ENCODE peak calls at places on chromosomes 16 and 17, in eight cellular contexts. One of them, this sample, is unnamed.

GRCh38 chr17:75153854-75154194 is 488 bp downstream of the JPT1 start:
- DNase-seq in frontal cortex: no peak
- DNase-seq in activated CD4-positive, alpha-beta T cell treated with anti-CD3 and anti-CD28 coated beads, Interleukin-2, amount 10 ng/mL, durations not matched to agents 7 days and 5 days: peak; percentile 34
- DNase-seq in EL: peak; percentile 21
- DNase-seq in GM13977: peak; percentile 54
- DNase-seq in NCI-H2171 treated with DMSO at 0.1 percent for 48 hours: no peak
- DNase-seq in NCI-H1048: no peak
- DNase-seq in Ammon's horn: no peak
- DNase-seq in this sample: peak; percentile 27

GRCh38 chr16:84583995-84584394 is 33.9 kb downstream of the COTL1 start:
- DNase-seq in Ammon's horn: peak; percentile 79
- DNase-seq in NCI-H1048: no peak
- DNase-seq in frontal cortex: no peak
- DNase-seq in EL: no peak
- DNase-seq in activated CD4-positive, alpha-beta T cell treated with anti-CD3 and anti-CD28 coated beads, Interleukin-2, amount 10 ng/mL, durations not matched to agents 7 days and 5 days: no peak
- DNase-seq in NCI-H2171 treated with DMSO at 0.1 percent for 48 hours: no peak
- DNase-seq in GM13977: no peak
- DNase-seq in this sample: no peak

GRCh38 chr16:50879873-50880695 is 138.2 kb downstream of the CYLD start:
- DNase-seq in NCI-H2171 treated with DMSO at 0.1 percent for 48 hours: peak; percentile 77
- DNase-seq in frontal cortex: no peak
- DNase-seq in activated CD4-positive, alpha-beta T cell treated with anti-CD3 and anti-CD28 coated beads, Interleukin-2, amount 10 ng/mL, durations not matched to agents 7 days and 5 days: no peak
- DNase-seq in EL: no peak
- DNase-seq in Ammon's horn: peak; percentile 55
- DNase-seq in GM13977: no peak
- DNase-seq in NCI-H1048: no peak
- DNase-seq in this sample: peak; percentile 19

GRCh38 chr16:57192720-57193486 is 6.8 kb downstream of the RSPRY1 start:
- DNase-seq in activated CD4-positive, alpha-beta T cell treated with anti-CD3 and anti-CD28 coated beads, Interleukin-2, amount 10 ng/mL, durations not matched to agents 7 days and 5 days: no peak
- DNase-seq in EL: peak; percentile 39
- DNase-seq in Ammon's horn: no peak
- DNase-seq in NCI-H2171 treated with DMSO at 0.1 percent for 48 hours: no peak
- DNase-seq in GM13977: peak; percentile 44
- DNase-seq in NCI-H1048: no peak
- DNase-seq in frontal cortex: no peak
- DNase-seq in this sample: no peak

GRCh38 chr17:5122586-5123342 is 6.9 kb downstream of the USP6 start:
- DNase-seq in NCI-H1048: no peak
- DNase-seq in frontal cortex: peak; percentile 63
- DNase-seq in Ammon's horn: peak; percentile 28
- DNase-seq in GM13977: peak; percentile 37
- DNase-seq in EL: peak; percentile 30
- DNase-seq in NCI-H2171 treated with DMSO at 0.1 percent for 48 hours: no peak
- DNase-seq in activated CD4-positive, alpha-beta T cell treated with anti-CD3 and anti-CD28 coated beads, Interleukin-2, amount 10 ng/mL, durations not matched to agents 7 days and 5 days: no peak
- DNase-seq in this sample: peak; percentile 43

GRCh38 chr16:67243481-67243880 is 3.8 kb downstream of the FHOD1 start:
- DNase-seq in EL: no peak
- DNase-seq in frontal cortex: no peak
- DNase-seq in NCI-H1048: no peak
- DNase-seq in NCI-H2171 treated with DMSO at 0.1 percent for 48 hours: no peak
- DNase-seq in GM13977: no peak
- DNase-seq in activated CD4-positive, alpha-beta T cell treated with anti-CD3 and anti-CD28 coated beads, Interleukin-2, amount 10 ng/mL, durations not matched to agents 7 days and 5 days: no peak
- DNase-seq in Ammon's horn: no peak
- DNase-seq in this sample: no peak

GRCh38 chr16:72013888-72014538 is 5.5 kb downstream of the DHODH start:
- DNase-seq in NCI-H1048: no peak
- DNase-seq in activated CD4-positive, alpha-beta T cell treated with anti-CD3 and anti-CD28 coated beads, Interleukin-2, amount 10 ng/mL, durations not matched to agents 7 days and 5 days: no peak
- DNase-seq in Ammon's horn: no peak
- DNase-seq in NCI-H2171 treated with DMSO at 0.1 percent for 48 hours: no peak
- DNase-seq in EL: no peak
- DNase-seq in GM13977: no peak
- DNase-seq in frontal cortex: no peak
- DNase-seq in this sample: peak; percentile 16

GRCh38 chr16:31476305-31477219 is 4.6 kb downstream of the TGFB1I1 start:
- DNase-seq in NCI-H2171 treated with DMSO at 0.1 percent for 48 hours: no peak
- DNase-seq in GM13977: peak; percentile 95
- DNase-seq in NCI-H1048: peak; percentile 41
- DNase-seq in frontal cortex: peak; percentile 69
- DNase-seq in EL: no peak
- DNase-seq in activated CD4-positive, alpha-beta T cell treated with anti-CD3 and anti-CD28 coated beads, Interleukin-2, amount 10 ng/mL, durations not matched to agents 7 days and 5 days: peak; percentile 90
- DNase-seq in Ammon's horn: peak; percentile 50
- DNase-seq in this sample: no peak

GRCh38 chr17:17382901-17383300 is 79.7 kb downstream of the NT5M start:
- DNase-seq in GM13977: no peak
- DNase-seq in Ammon's horn: no peak
- DNase-seq in EL: no peak
- DNase-seq in NCI-H1048: no peak
- DNase-seq in NCI-H2171 treated with DMSO at 0.1 percent for 48 hours: peak; percentile 94
- DNase-seq in frontal cortex: no peak
- DNase-seq in activated CD4-positive, alpha-beta T cell treated with anti-CD3 and anti-CD28 coated beads, Interleukin-2, amount 10 ng/mL, durations not matched to agents 7 days and 5 days: no peak
- DNase-seq in this sample: no peak